ENCODE peak calls at places on chromosomes 5 and 9, in four cellular contexts. T is pancreas, U is ELR, F is cerebellar cortex. H is an unnamed sample.
A peak's percentile ranks its signal among the peaks of the same experiment; 100 is the strongest.

GRCh38 chr9:137055385-137056364 is 1.8 kb upstream of the ENTPD2 start:
- DNase-seq in U (no peak), F (peak; percentile 76), T (peak; percentile 96), H (peak; percentile 97)

GRCh38 chr9:131045300-131046092 is 36.5 kb downstream of the LAMC3 start:
- DNase-seq in T (no peak), F (no peak), U (peak; percentile 49), H (no peak)

GRCh38 chr5:132979367-132979935 is 16.0 kb upstream of the AFF4 start:
- DNase-seq in T (no peak), U (peak; percentile 75), F (no peak), H (no peak)

GRCh38 chr9:82202808-82203207 is 214.2 kb downstream of the SPATA31D1 start:
- DNase-seq in F (no peak), T (no peak), U (peak; percentile 10), H (no peak)

GRCh38 chr5:58048954-58049353 is 410.9 kb downstream of the PLK2 start:
- DNase-seq in T (no peak), F (no peak), U (no peak), H (peak; percentile 0)

GRCh38 chr9:100590481-100590880 is 12.6 kb downstream of the CAVIN4 start:
- DNase-seq in T (no peak), U (peak; percentile 79), F (no peak), H (no peak)

GRCh38 chr5:111668713-111669112 is 88.3 kb downstream of the NREP start:
- DNase-seq in F (no peak), T (no peak), U (peak; percentile 62), H (no peak)

GRCh38 chr5:14806452-14806851 is 65.1 kb downstream of the ANKH start:
- DNase-seq in U (peak; percentile 64), T (no peak), F (no peak), H (peak; percentile 53)

GRCh38 chr5:163585206-163585605 is 79.8 kb downstream of the MAT2B start:
- DNase-seq in F (no peak), U (peak; percentile 89), T (no peak), H (no peak)

GRCh38 chr9:126500600-126501382 is 112.9 kb upstream of the LMX1B start:
- DNase-seq in F (peak; percentile 93), U (peak; percentile 71), T (peak; percentile 61), H (peak; percentile 86)

GRCh38 chr5:107937198-107937597 is 266.5 kb upstream of the EFNA5 start:
- DNase-seq in U (no peak), F (no peak), T (no peak), H (peak; percentile 14)

GRCh38 chr9:4066120-4066519 is 233.7 kb downstream of the GLIS3 start:
- DNase-seq in U (no peak), T (no peak), F (no peak), H (no peak)

GRCh38 chr5:82221020-82221419 is 57.1 kb downstream of the RPS23 start:
- DNase-seq in F (no peak), U (no peak), T (no peak), H (no peak)

GRCh38 chr9:126833020-126833419 is 27.4 kb upstream of the ZBTB34 start:
- DNase-seq in F (no peak), U (no peak), T (no peak), H (no peak)

GRCh38 chr9:113482341-113482740 is 18.8 kb downstream of the RGS3 start:
- DNase-seq in T (no peak), U (no peak), F (no peak), H (no peak)

GRCh38 chr9:87959916-87960581 is 14.3 kb downstream of the CDK20 start:
- DNase-seq in T (peak; percentile 49), F (no peak), U (no peak), H (no peak)

GRCh38 chr5:56139978-56140562 is 93.1 kb downstream of the ANKRD55 start:
- DNase-seq in F (no peak), U (no peak), T (no peak), H (no peak)

GRCh38 chr9:34647651-34648050 is 1.2 kb downstream of the GALT start:
- DNase-seq in U (no peak), F (no peak), T (no peak), H (no peak)

GRCh38 chr5:143771229-143772001 is 40.5 kb upstream of the HMHB1 start:
- DNase-seq in T (no peak), U (no peak), F (no peak), H (peak; percentile 7)

GRCh38 chr5:132467292-132467984 is 23.1 kb downstream of the IRF1 start:
- DNase-seq in F (no peak), U (peak; percentile 61), T (no peak), H (no peak)

GRCh38 chr5:14435481-14435880 is 146.1 kb upstream of the OTULINL start:
- DNase-seq in T (no peak), F (no peak), U (peak; percentile 41), H (no peak)

GRCh38 chr5:155906046-155906445 is 420.9 kb upstream of the SGCD start:
- DNase-seq in T (no peak), U (no peak), F (peak; percentile 1), H (no peak)

GRCh38 chr5:177086918-177087706 is 397 bp downstream of the FGFR4 start:
- DNase-seq in T (peak; percentile 83), F (no peak), U (no peak), H (no peak)

GRCh38 chr9:94002316-94003140 is 47.4 kb upstream of the BARX1 start:
- DNase-seq in F (peak; percentile 58), U (peak; percentile 60), T (no peak), H (peak; percentile 51)

GRCh38 chr9:120617637-120617979 is 37.6 kb upstream of the CDK5RAP2 start:
- DNase-seq in U (no peak), T (no peak), F (no peak), H (peak; percentile 51)

GRCh38 chr9:32431940-32432555 is 47.6 kb downstream of the ACO1 start:
- DNase-seq in T (peak; percentile 31), F (peak; percentile 16), U (peak; percentile 71), H (peak; percentile 8)

GRCh38 chr9:113516840-113517577 is 53.5 kb downstream of the RGS3 start:
- DNase-seq in F (no peak), T (no peak), U (peak; percentile 50), H (no peak)

GRCh38 chr5:25028994-25029393 is 384.2 kb upstream of the CDH10 start:
- DNase-seq in U (no peak), T (no peak), F (peak; percentile 95), H (peak; percentile 37)

GRCh38 chr5:81838307-81838906 is 87.5 kb upstream of the SSBP2 start:
- DNase-seq in F (peak; percentile 45), T (no peak), U (peak; percentile 58), H (peak; percentile 53)